ENCODE peak calls at places on chromosomes 2 and 18, in nine cellular contexts. H is heart left ventricle, V is HCEC 1CT, S is ELR, E is endothelial cell, Y is upper lobe of right lung, R is Peyer's patch, O is A172, D is anterior cingulate cortex. B is an unnamed sample.

GRCh38 chr2:17878222-17879136 is at the start of gene KCNS3:
- DNase-seq in D (no peak), V (peak; percentile 32), Y (peak; percentile 82), O (no peak), R (no peak), S (peak; percentile 30), H (peak; percentile 48), E (peak; percentile 57), B (peak; percentile 57)

GRCh38 chr2:230414302-230414701 is 1.7 kb upstream of the SP100 start:
- DNase-seq in S (no peak), D (no peak), E (no peak), Y (no peak), H (no peak), R (no peak), O (no peak), V (no peak), B (no peak)

GRCh38 chr2:103823847-103824246 is 1030.1 kb upstream of the POU3F3 start:
- DNase-seq in V (no peak), S (no peak), D (no peak), Y (no peak), R (no peak), H (no peak), E (no peak), O (no peak), B (no peak)

GRCh38 chr2:205763708-205764501 is 81.6 kb downstream of the NRP2 start:
- DNase-seq in Y (peak; percentile 74), V (peak; percentile 76), D (no peak), S (peak; percentile 61), E (peak; percentile 96), R (no peak), H (peak; percentile 41), O (no peak), B (peak; percentile 90)

GRCh38 chr18:61898576-61899205 is 5.9 kb upstream of the RNF152 start:
- DNase-seq in R (no peak), H (no peak), Y (no peak), D (no peak), V (no peak), E (no peak), S (peak; percentile 24), O (no peak), B (peak; percentile 66)

GRCh38 chr18:26405190-26405781 is 143.1 kb downstream of the KCTD1 start:
- DNase-seq in V (peak; percentile 48), Y (no peak), S (peak; percentile 48), E (no peak), H (peak; percentile 15), O (peak; percentile 32), R (no peak), D (peak; percentile 5), B (peak; percentile 65)

GRCh38 chr2:70964133-70964532 is 14.3 kb upstream of the ANKRD53 start:
- DNase-seq in D (no peak), H (peak; percentile 1), S (no peak), Y (no peak), O (no peak), E (no peak), R (no peak), V (no peak), B (no peak)

GRCh38 chr2:145110668-145111067 is 590.7 kb upstream of the ZEB2 start:
- DNase-seq in S (peak; percentile 77), O (peak; percentile 51), D (no peak), V (peak; percentile 74), H (no peak), E (no peak), Y (no peak), R (no peak), B (peak; percentile 89)

GRCh38 chr18:54192900-54193299 is 31.6 kb downstream of the MBD2 start:
- DNase-seq in H (no peak), D (no peak), O (no peak), R (no peak), V (no peak), Y (no peak), S (no peak), E (no peak), B (no peak)

GRCh38 chr2:177147093-177147694 is 65.4 kb upstream of the HNRNPA3 start:
- DNase-seq in R (no peak), E (no peak), V (peak; percentile 67), H (no peak), D (no peak), O (peak; percentile 75), Y (no peak), S (peak; percentile 73), B (peak; percentile 64)

GRCh38 chr2:113283704-113284284 is 5.1 kb upstream of the PAX8 start:
- DNase-seq in H (no peak), E (no peak), Y (peak; percentile 82), V (peak; percentile 92), D (no peak), S (peak; percentile 94), O (peak; percentile 99), R (no peak), B (peak; percentile 98)

GRCh38 chr18:49967171-49967570 is 153.8 kb upstream of the ACAA2 start:
- DNase-seq in R (no peak), E (no peak), Y (no peak), D (no peak), O (no peak), V (no peak), H (no peak), S (no peak), B (no peak)

GRCh38 chr2:96144481-96145027 is 686 bp downstream of the DUSP2 start:
- DNase-seq in D (no peak), Y (no peak), E (no peak), H (no peak), S (no peak), V (no peak), O (no peak), R (peak; percentile 56), B (no peak)

GRCh38 chr18:42640160-42640559 is 475.3 kb downstream of the RIT2 start:
- DNase-seq in Y (no peak), H (no peak), R (no peak), D (no peak), V (no peak), O (peak; percentile 40), S (no peak), E (no peak), B (no peak)

GRCh38 chr2:199316851-199317250 is 140.9 kb downstream of the SATB2 start:
- DNase-seq in S (no peak), E (no peak), Y (no peak), V (no peak), H (no peak), R (no peak), D (no peak), O (no peak), B (no peak)

GRCh38 chr2:8576525-8577157 is 105.2 kb upstream of the ID2 start:
- DNase-seq in D (no peak), V (no peak), H (no peak), E (no peak), Y (no peak), O (peak; percentile 22), R (peak; percentile 57), S (peak; percentile 8), B (peak; percentile 9)

GRCh38 chr2:216414772-216415319 is 2.6 kb downstream of the SMARCAL1 start:
- DNase-seq in V (no peak), H (no peak), R (no peak), E (no peak), D (no peak), Y (no peak), S (no peak), O (no peak), B (no peak)

GRCh38 chr2:160472839-160473251 is 20.8 kb downstream of the RBMS1 start:
- DNase-seq in R (no peak), E (no peak), O (no peak), S (peak; percentile 68), V (peak; percentile 61), H (no peak), Y (no peak), D (no peak), B (peak; percentile 63)

GRCh38 chr2:182259629-182260150 is 167.1 kb downstream of the PDE1A start:
- DNase-seq in V (no peak), D (no peak), Y (no peak), S (no peak), E (no peak), H (no peak), O (no peak), R (no peak), B (peak; percentile 52)

GRCh38 chr2:72117718-72118117 is 29.9 kb downstream of the CYP26B1 start:
- DNase-seq in H (no peak), E (no peak), R (no peak), O (no peak), V (no peak), S (no peak), Y (no peak), D (no peak), B (no peak)

GRCh38 chr18:5779922-5780321 is 115.4 kb downstream of the TMEM200C start:
- DNase-seq in V (no peak), O (no peak), E (no peak), Y (no peak), D (no peak), H (no peak), S (no peak), R (no peak), B (no peak)

GRCh38 chr2:99430614-99431258 is 59.1 kb downstream of the REV1 start:
- DNase-seq in V (peak; percentile 72), D (no peak), O (peak; percentile 4), H (no peak), Y (no peak), E (no peak), S (peak; percentile 50), R (no peak), B (peak; percentile 82)

GRCh38 chr18:78168526-78168925 is 811.1 kb upstream of the SALL3 start:
- DNase-seq in E (no peak), D (no peak), S (no peak), Y (no peak), V (no peak), H (no peak), R (no peak), O (no peak), B (no peak)

GRCh38 chr18:60910534-60910933 is 422.7 kb upstream of the CDH20 start:
- DNase-seq in V (peak; percentile 14), R (no peak), D (no peak), H (no peak), O (no peak), E (no peak), S (no peak), Y (no peak), B (no peak)

GRCh38 chr2:32235315-32235714 is 29.4 kb downstream of the NLRC4 start:
- DNase-seq in V (no peak), S (no peak), E (no peak), D (no peak), H (no peak), R (no peak), O (no peak), Y (no peak), B (no peak)

GRCh38 chr2:39996653-39997080 is 217.6 kb upstream of the THUMPD2 start:
- DNase-seq in R (no peak), D (no peak), E (no peak), H (no peak), S (peak; percentile 90), V (peak; percentile 85), Y (no peak), O (peak; percentile 98), B (peak; percentile 77)

GRCh38 chr2:227578642-227579041 is 20.1 kb upstream of the SCYGR2 start:
- DNase-seq in H (no peak), S (no peak), O (no peak), Y (no peak), D (no peak), V (no peak), R (no peak), E (no peak), B (no peak)

GRCh38 chr2:120566331-120567035 is 169.2 kb upstream of the GLI2 start:
- DNase-seq in S (no peak), H (peak; percentile 83), O (peak; percentile 85), D (no peak), R (no peak), Y (no peak), E (no peak), V (no peak), B (no peak)

GRCh38 chr2:164542584-164543021 is 78.7 kb downstream of the GRB14 start:
- DNase-seq in R (no peak), D (no peak), S (peak; percentile 51), E (no peak), V (peak; percentile 63), H (no peak), Y (no peak), O (peak; percentile 93), B (peak; percentile 86)

GRCh38 chr2:120323214-120323613 is 22.7 kb upstream of the INHBB start:
- DNase-seq in D (no peak), O (no peak), H (peak; percentile 48), R (no peak), S (no peak), Y (no peak), E (no peak), V (no peak), B (peak; percentile 54)

GRCh38 chr2:85681354-85681728 is 12.8 kb upstream of the GNLY start:
- DNase-seq in Y (no peak), O (peak; percentile 64), V (no peak), S (peak; percentile 71), E (no peak), D (no peak), R (no peak), H (no peak), B (no peak)